ENCODE peak calls at places on chromosomes 11 and 22, in six cellular contexts. O is astrocyte of the spinal cord, M is left ventricle myocardium inferior, C is A549, Z is neural crest cell, D is NB4. T is an unnamed sample.

GRCh38 chr11:132042296-132042695 is 671.9 kb downstream of the NTM start:
- DNase-seq in C (no peak), Z (no peak), O (no peak), D (no peak), M (no peak), T (no peak)

GRCh38 chr11:60777572-60777971 is 7.6 kb upstream of the MS4A10 start:
- DNase-seq in Z (no peak), D (no peak), M (peak), O (peak), C (peak), T (no peak)

GRCh38 chr11:121564948-121565684 is 112.3 kb upstream of the SORL1-AS1 start:
- DNase-seq in D (no peak), C (no peak), Z (no peak), M (no peak), O (no peak), T (no peak)

GRCh38 chr11:10752061-10752460 is 1.0 kb downstream of the CTR9 start:
- DNase-seq in C (no peak), M (no peak), O (no peak), D (no peak), Z (no peak), T (no peak)

GRCh38 chr22:36562261-36562835 is 33.4 kb upstream of the EIF3D start:
- DNase-seq in Z (no peak), C (peak), O (peak), D (peak), M (no peak), T (no peak)

GRCh38 chr11:68567553-68567952 is 107.0 kb downstream of the PPP6R3 start:
- DNase-seq in O (no peak), C (no peak), D (no peak), M (no peak), Z (no peak), T (no peak)

GRCh38 chr11:74442601-74443000 is 24.7 kb downstream of the KCNE3 start:
- DNase-seq in D (no peak), M (no peak), O (peak), Z (no peak), C (peak), T (no peak)

GRCh38 chr11:86115542-86116385 is 46.9 kb upstream of the PICALM start:
- DNase-seq in Z (no peak), D (no peak), O (peak), C (peak), M (no peak), T (no peak)

GRCh38 chr11:103406357-103406756 is 297.1 kb downstream of the DYNC2H1 start:
- DNase-seq in O (no peak), D (no peak), C (no peak), Z (no peak), M (no peak), T (no peak)

GRCh38 chr11:67656278-67656922 is 5.9 kb upstream of the ACY3 start:
- DNase-seq in D (peak), Z (no peak), C (peak), O (no peak), M (no peak), T (no peak)

GRCh38 chr11:66867425-66868040 is 10.7 kb downstream of the LRFN4 start:
- DNase-seq in Z (no peak), M (no peak), C (no peak), O (no peak), D (no peak), T (no peak)

GRCh38 chr22:39175127-39176066 is 22.9 kb upstream of the CBX7 start:
- DNase-seq in Z (no peak), D (no peak), M (no peak), O (no peak), C (peak), T (no peak)

GRCh38 chr11:113670149-113670829 is 35.8 kb downstream of the TMPRSS5 start:
- DNase-seq in C (no peak), Z (no peak), O (no peak), D (no peak), M (no peak), T (no peak)

GRCh38 chr11:38315151-38315550 is 1717.1 kb upstream of the RAG2 start:
- DNase-seq in M (no peak), C (no peak), O (peak), D (no peak), Z (no peak), T (no peak)

GRCh38 chr11:62999156-62999555 is 14.4 kb upstream of the SLC22A6 start:
- DNase-seq in Z (no peak), M (no peak), D (no peak), O (no peak), C (no peak), T (no peak)

GRCh38 chr11:69003301-69003865 is 9.7 kb downstream of the MRGPRF start:
- DNase-seq in Z (no peak), M (no peak), O (no peak), C (no peak), D (no peak), T (no peak)

GRCh38 chr11:11798586-11799438 is 43.0 kb upstream of the USP47 start:
- DNase-seq in Z (peak), C (peak), M (peak), D (peak), O (peak), T (peak)

GRCh38 chr22:26428515-26429457 is at the start of gene ASPHD2:
- DNase-seq in D (peak), C (peak), O (peak), Z (peak), M (peak), T (peak)

GRCh38 chr11:62400760-62401159 is 18.1 kb upstream of the SCGB1A1 start:
- DNase-seq in M (peak), Z (no peak), O (peak), D (no peak), C (no peak), T (no peak)

GRCh38 chr11:83007909-83008580 is 63.7 kb downstream of the RAB30 start:
- DNase-seq in O (no peak), Z (peak), C (no peak), D (no peak), M (peak), T (no peak)

GRCh38 chr11:83019888-83020579 is 51.7 kb downstream of the RAB30 start:
- DNase-seq in O (no peak), M (peak), Z (no peak), D (no peak), C (no peak), T (no peak)

DNA sequence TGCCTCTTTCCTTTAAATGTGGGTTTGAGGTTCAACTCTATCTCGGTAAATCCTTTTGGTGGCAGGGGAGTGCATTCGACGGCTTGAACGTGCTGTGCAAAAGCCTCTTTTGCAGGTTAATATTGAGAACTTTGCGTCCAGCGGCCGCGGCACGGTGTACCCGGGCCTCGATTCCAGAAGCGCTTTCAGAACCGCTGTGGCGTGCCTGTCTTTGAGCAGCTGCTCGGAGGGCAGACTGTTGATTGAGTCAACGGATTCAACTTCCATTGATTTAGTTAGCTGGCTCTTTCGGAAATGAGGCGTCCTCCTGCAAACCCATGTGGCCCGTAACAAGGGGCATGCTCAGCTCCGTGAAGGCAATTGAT is 1247.8 kb downstream of the BRD1 start:
- DNase-seq in D (no peak), M (no peak), Z (no peak), C (no peak), O (no peak), T (no peak)
- TF ChIP-seq CTCF in D (no peak), M (no peak), Z (no peak), C (no peak), O (no peak), T (no peak)

DNA sequence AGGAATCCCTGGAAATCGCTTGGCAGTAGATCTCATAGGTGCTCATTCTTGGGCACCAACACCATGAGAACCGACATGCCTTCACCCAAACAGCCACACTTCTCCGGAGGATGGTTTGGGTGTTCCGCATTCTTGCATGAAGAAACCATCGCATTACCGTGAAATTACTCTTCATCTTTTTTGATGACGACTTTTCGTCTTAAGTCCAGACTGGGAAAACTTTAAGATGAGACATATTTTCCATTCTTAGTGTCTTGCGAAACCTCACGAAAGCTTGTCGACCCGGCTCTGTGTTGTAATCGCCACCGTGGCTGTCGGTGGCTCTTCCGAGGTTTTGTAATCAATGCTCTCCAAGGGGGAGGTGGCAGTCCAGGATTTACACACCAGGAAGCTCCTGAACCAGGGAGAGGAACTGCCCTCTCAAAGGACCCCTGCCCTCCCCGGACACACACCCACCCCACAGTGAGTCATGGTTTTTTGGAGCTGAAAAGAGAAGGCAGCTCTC is 1.7 kb downstream of the TOM1 start:
- DNase-seq in M (no peak), C (peak), O (peak), Z (no peak), D (peak), T (no peak)
- TF ChIP-seq CTCF in M (no peak), C (no peak), O (no peak), Z (no peak), D (no peak), T (no peak)

GRCh38 chr11:22194907-22195306 is 2.0 kb downstream of the ANO5 start:
- DNase-seq in O (no peak), Z (no peak), C (no peak), M (no peak), D (no peak), T (no peak)

GRCh38 chr11:22197139-22197893 is 4.4 kb downstream of the ANO5 start:
- DNase-seq in Z (no peak), O (no peak), M (no peak), C (no peak), D (no peak), T (no peak)

GRCh38 chr11:22203281-22203680 is 10.4 kb downstream of the ANO5 start:
- DNase-seq in O (no peak), Z (no peak), C (no peak), M (no peak), D (no peak), T (no peak)

GRCh38 chr11:22193348-22194051 is 615 bp downstream of the ANO5 start:
- DNase-seq in Z (peak), M (peak), D (no peak), O (no peak), C (peak), T (peak)

DNA sequence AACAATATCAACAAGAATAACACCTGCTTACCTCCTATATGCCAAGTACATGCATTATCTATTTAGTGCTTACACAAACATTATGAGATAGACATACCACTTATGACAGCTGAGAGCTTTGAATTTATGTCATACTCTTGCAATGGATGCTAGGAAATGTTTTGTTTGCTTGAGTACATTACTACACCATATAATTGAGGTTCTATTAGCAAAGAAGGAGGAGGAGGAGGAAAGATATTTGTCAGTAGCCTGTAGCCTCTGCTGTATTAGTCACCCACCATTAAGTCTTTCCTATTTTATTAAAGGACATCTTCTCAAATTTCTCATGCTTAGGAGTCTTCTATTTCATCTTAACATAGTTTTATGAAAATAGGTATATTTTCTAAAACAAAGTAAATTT is 6.4 kb downstream of the ANO5 start:
- DNase-seq in Z (no peak), D (no peak), C (no peak), O (no peak), M (no peak), T (no peak)
- TF ChIP-seq CTCF in Z (no peak), D (no peak), C (no peak), O (no peak), M (no peak), T (no peak)

GRCh38 chr11:92388380-92388779 is 163.8 kb downstream of the FAT3 start:
- DNase-seq in Z (no peak), C (no peak), O (no peak), D (no peak), M (no peak), T (no peak)
- TF ChIP-seq CTCF in Z (peak), C (no peak), O (no peak), D (no peak), M (no peak), T (peak)

GRCh38 chr11:29334781-29335140 is 682.1 kb downstream of the KCNA4 start:
- DNase-seq in D (no peak), O (no peak), M (no peak), C (no peak), Z (no peak), T (no peak)

GRCh38 chr11:29324328-29324727 is 692.5 kb downstream of the KCNA4 start:
- DNase-seq in O (no peak), Z (no peak), M (no peak), C (no peak), D (no peak), T (no peak)

GRCh38 chr11:29333993-29334780 is 682.6 kb downstream of the KCNA4 start:
- DNase-seq in Z (no peak), O (peak), M (no peak), D (peak), C (peak), T (no peak)

GRCh38 chr11:29326757-29327156 is 690.1 kb downstream of the KCNA4 start:
- DNase-seq in M (no peak), C (no peak), D (no peak), O (no peak), Z (no peak), T (no peak)

DNA sequence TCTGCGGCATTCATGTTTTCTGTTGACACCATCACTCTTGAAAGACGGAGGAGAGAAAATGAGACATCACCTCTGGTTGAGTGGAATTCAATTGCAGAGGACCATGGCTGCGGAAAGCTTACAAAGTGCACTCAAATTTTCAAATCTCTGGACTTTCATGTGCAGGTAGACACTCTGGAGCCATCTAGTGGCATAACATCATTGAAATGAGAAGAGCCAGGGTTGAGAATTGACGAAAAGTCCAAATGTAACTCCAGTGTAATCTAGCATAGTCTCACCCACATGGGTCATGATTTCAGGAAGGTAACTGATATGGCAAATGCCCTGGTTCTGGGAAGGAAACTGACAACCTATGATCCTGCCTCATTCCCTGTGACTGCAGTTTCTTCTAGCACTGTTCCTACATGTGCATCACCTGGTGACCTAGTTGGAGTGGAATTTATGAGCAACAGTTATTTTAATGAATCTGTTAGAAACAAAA is 687.8 kb downstream of the KCNA4 start:
- DNase-seq in Z (no peak), D (peak), O (peak), C (peak), M (no peak), T (no peak)
- TF ChIP-seq CTCF in Z (peak), D (peak), O (peak), C (peak), M (peak), T (peak)

DNA sequence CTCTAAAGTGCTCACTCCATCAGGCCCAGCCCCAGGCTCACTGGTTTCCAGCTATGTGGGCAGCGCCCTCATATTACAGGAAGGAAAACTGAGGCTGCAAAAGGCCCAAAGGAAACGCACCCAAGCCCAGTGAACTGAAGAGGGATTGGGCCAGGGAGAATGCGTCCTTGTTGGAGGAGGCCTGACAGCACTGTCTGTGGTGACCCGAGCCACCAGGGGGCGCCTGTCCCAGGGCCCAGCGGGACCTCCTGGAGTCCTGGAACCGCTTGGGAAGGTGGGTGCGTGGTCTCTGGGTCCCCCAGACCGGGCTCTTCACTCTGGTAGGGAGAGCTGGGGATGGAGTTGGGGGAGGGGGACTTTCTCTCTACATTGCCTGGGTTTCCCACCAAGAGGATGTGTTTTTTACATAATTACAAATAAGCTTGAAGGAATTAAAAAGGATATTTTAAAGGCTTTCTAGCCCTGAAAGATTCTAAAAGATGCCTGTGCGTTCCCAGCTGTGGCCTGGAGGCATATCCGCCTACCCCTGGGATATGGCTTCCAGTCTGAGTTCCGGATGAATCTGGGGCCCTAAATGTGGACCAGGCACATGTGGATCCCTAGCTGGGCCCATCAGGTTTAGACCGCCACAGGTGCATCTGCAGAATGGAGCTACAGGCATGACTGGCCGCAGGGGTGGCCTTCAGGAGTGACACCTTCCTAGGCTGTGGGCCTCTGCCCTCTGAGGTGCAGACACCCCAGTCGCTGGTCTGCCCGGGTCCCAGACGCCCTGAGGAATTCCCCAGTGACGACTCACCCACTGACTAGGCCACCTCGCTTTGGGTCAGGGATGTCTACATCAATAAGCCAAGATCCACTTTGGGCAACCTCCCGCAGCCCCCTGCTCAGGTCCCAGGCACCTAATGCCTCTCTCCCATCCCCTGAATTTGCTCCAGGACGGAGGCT is 4.2 kb downstream of the SPI1 start:
- DNase-seq in O (peak), D (peak), M (peak), Z (peak), C (peak), T (peak)
- TF ChIP-seq CTCF in O (peak), D (peak), M (peak), Z (peak), C (peak), T (peak)

GRCh38 chr11:134535029-134536025 is 123.3 kb upstream of the B3GAT1 start:
- DNase-seq in M (no peak), D (no peak), O (no peak), C (no peak), Z (no peak), T (no peak)

GRCh38 chr11:134537941-134538340 is 125.9 kb upstream of the B3GAT1 start:
- DNase-seq in Z (no peak), D (no peak), C (no peak), O (no peak), M (no peak), T (no peak)

GRCh38 chr11:134536219-134536618 is 124.2 kb upstream of the B3GAT1 start:
- DNase-seq in D (no peak), M (no peak), O (no peak), C (no peak), Z (no peak), T (no peak)

GRCh38 chr11:134537296-134537695 is 125.3 kb upstream of the B3GAT1 start:
- DNase-seq in Z (no peak), D (no peak), O (no peak), M (no peak), C (no peak), T (no peak)

GRCh38 chr11:134536677-134537076 is 124.6 kb upstream of the B3GAT1 start:
- DNase-seq in C (no peak), M (no peak), Z (no peak), D (peak), O (no peak), T (no peak)
- TF ChIP-seq CTCF in C (no peak), M (no peak), Z (no peak), D (no peak), O (no peak), T (no peak)

GRCh38 chr11:129972596-129972995 is 30.0 kb downstream of the PRDM10 start:
- DNase-seq in C (no peak), D (peak), O (no peak), M (no peak), Z (no peak), T (no peak)
- TF ChIP-seq CTCF in C (no peak), D (no peak), O (no peak), M (no peak), Z (no peak), T (no peak)

DNA sequence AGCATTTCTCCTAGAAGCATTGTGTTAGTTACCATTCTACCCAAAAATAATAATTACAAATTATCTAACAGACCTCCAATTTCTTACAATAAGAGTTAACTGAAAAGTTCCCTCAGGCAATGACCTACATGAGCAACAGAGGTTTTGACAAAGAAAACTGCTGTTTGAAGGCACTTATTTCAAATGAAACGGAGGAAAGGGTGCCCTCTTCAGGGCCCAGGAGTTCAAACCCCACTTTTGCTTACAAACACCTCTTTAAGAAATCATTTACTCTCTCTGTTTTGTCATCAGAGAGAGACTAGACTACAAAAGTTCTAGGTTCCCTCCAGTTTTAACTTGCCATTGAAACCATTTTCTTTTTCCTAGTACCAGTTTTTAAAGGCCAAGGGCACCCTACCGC is 56.7 kb downstream of the AMBRA1 start:
- DNase-seq in Z (no peak), O (peak), C (peak), D (peak), M (no peak), T (no peak)
- TF ChIP-seq CTCF in Z (no peak), O (peak), C (peak), D (peak), M (no peak), T (peak)

T was measured in progenitor cell of endocrine pancreas.